ENCODE peak calls at places on chromosomes 11 and 22, in five cellular contexts. One of them, this sample, is unnamed.

GRCh38 chr11:120590472-120590871 is 78.9 kb downstream of the GRIK4 start:
- DNase-seq in GM12891: no peak
- DNase-seq in heart left ventricle: no peak
- DNase-seq in NB4: no peak
- DNase-seq in right lobe of liver: no peak
- DNase-seq in this sample: no peak

GRCh38 chr22:27709919-27710452 is 91.6 kb downstream of the MN1 start:
- DNase-seq in NB4: no peak
- DNase-seq in right lobe of liver: no peak
- DNase-seq in GM12891: no peak
- DNase-seq in heart left ventricle: no peak
- DNase-seq in this sample: no peak

GRCh38 chr11:111441443-111441842 is 62.4 kb upstream of the POU2AF1 start:
- DNase-seq in heart left ventricle: no peak
- DNase-seq in NB4: no peak
- DNase-seq in GM12891: no peak
- DNase-seq in right lobe of liver: no peak
- DNase-seq in this sample: no peak

GRCh38 chr11:118757881-118758399 is 33.0 kb downstream of the DDX6 start:
- DNase-seq in heart left ventricle: no peak
- DNase-seq in right lobe of liver: no peak
- DNase-seq in NB4: no peak
- DNase-seq in GM12891: no peak
- DNase-seq in this sample: no peak

GRCh38 chr11:57493507-57494503 is 21.7 kb downstream of the SLC43A1 start:
- DNase-seq in right lobe of liver: peak
- DNase-seq in heart left ventricle: peak
- DNase-seq in NB4: peak
- DNase-seq in GM12891: peak
- DNase-seq in this sample: peak

GRCh38 chr11:115930886-115931537 is 426.8 kb upstream of the CADM1 start:
- DNase-seq in GM12891: no peak
- DNase-seq in heart left ventricle: no peak
- DNase-seq in NB4: no peak
- DNase-seq in right lobe of liver: no peak
- DNase-seq in this sample: no peak

GRCh38 chr11:116693206-116694016 is 79.4 kb downstream of the BUD13 start:
- DNase-seq in GM12891: no peak
- DNase-seq in heart left ventricle: no peak
- DNase-seq in NB4: no peak
- DNase-seq in right lobe of liver: no peak
- DNase-seq in this sample: no peak

GRCh38 chr22:45612451-45612901 is 59.2 kb upstream of the ATXN10 start:
- DNase-seq in heart left ventricle: peak
- DNase-seq in right lobe of liver: peak
- DNase-seq in NB4: peak
- DNase-seq in GM12891: no peak
- DNase-seq in this sample: no peak

GRCh38 chr11:92269841-92270240 is 45.2 kb downstream of the FAT3 start:
- DNase-seq in NB4: no peak
- DNase-seq in GM12891: no peak
- DNase-seq in heart left ventricle: no peak
- DNase-seq in right lobe of liver: no peak
- DNase-seq in this sample: no peak

GRCh38 chr11:126502982-126503381 is 147.5 kb downstream of the ST3GAL4 start:
- DNase-seq in NB4: no peak
- DNase-seq in heart left ventricle: no peak
- DNase-seq in right lobe of liver: no peak
- DNase-seq in GM12891: no peak
- DNase-seq in this sample: no peak

GRCh38 chr11:36349345-36350136 is 53.5 kb downstream of the PRR5L start:
- DNase-seq in GM12891: no peak
- DNase-seq in heart left ventricle: peak
- DNase-seq in right lobe of liver: no peak
- DNase-seq in NB4: no peak
- DNase-seq in this sample: no peak

GRCh38 chr22:39316440-39317083 is 2.9 kb downstream of the RPL3 start:
- DNase-seq in heart left ventricle: peak
- DNase-seq in right lobe of liver: peak
- DNase-seq in GM12891: no peak
- DNase-seq in NB4: peak
- DNase-seq in this sample: no peak

GRCh38 chr11:269146-269890 is 8.9 kb upstream of the NLRP6 start:
- DNase-seq in heart left ventricle: no peak
- DNase-seq in NB4: peak
- DNase-seq in right lobe of liver: no peak
- DNase-seq in GM12891: no peak
- DNase-seq in this sample: no peak

GRCh38 chr11:85946221-85946620 is 91.0 kb downstream of the CCDC83 start:
- DNase-seq in heart left ventricle: no peak
- DNase-seq in GM12891: no peak
- DNase-seq in NB4: no peak
- DNase-seq in right lobe of liver: no peak
- DNase-seq in this sample: no peak

GRCh38 chr22:40238425-40239344 is 61.0 kb downstream of the TNRC6B start:
- DNase-seq in NB4: no peak
- DNase-seq in right lobe of liver: no peak
- DNase-seq in GM12891: no peak
- DNase-seq in heart left ventricle: no peak
- DNase-seq in this sample: no peak

DNA sequence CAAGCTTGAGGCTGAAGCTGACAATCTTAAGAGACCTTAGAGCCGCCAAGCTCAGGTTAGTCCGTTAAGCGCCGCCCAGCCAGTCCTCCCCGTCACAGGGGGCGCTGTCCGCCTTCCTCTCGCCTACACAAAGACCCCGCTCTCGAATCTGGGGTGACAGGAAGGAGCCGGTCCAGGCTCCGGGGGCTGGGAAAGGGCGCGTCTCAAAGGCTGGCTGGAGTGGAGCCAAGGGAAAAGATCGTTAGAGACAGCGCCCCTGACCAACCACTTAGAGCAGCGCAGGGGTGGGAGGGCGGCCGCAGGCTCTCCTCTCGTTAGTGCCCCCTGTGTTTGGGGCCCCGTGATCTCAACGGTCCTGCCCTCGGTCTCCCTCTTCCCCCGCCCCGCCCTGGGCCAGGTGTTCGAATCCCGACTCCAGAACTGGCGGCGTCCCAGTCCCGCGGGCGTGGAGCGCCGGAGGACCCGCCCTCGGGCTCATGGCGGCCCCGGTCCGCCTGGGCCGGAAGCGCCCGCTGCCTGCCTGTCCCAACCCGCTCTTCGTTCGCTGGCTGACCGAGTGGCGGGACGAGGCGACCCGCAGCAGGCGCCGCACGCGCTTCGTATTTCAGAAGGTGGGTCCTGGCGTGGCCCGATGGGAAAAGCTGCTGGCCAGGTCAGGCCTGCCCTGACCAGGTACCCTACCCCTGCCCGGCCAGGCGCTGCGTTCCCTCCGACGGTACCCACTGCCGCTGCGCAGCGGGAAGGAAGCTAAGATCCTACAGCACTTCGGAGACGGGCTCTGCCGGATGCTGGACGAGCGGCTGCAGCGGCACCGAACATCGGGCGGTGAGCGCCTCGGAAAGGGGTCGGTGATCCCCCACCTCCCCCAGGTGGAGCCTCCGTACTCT is at the start of gene MUS81:
- DNase-seq in heart left ventricle: peak
- DNase-seq in right lobe of liver: peak
- DNase-seq in GM12891: peak
- DNase-seq in NB4: peak
- DNase-seq in this sample: peak
- TF ChIP-seq POLR2A in heart left ventricle: peak
- TF ChIP-seq POLR2A in right lobe of liver: peak
- TF ChIP-seq POLR2A in GM12891: no peak
- TF ChIP-seq POLR2A in NB4: peak
- TF ChIP-seq POLR2A in this sample: peak

GRCh38 chr22:37568448-37569008 is 8.2 kb downstream of the CDC42EP1 start:
- DNase-seq in right lobe of liver: no peak
- DNase-seq in GM12891: no peak
- DNase-seq in heart left ventricle: no peak
- DNase-seq in NB4: no peak
- DNase-seq in this sample: no peak

GRCh38 chr22:37571258-37571991 is 8.5 kb downstream of the LGALS2 start:
- DNase-seq in NB4: peak
- DNase-seq in heart left ventricle: no peak
- DNase-seq in right lobe of liver: no peak
- DNase-seq in GM12891: no peak
- DNase-seq in this sample: no peak

GRCh38 chr22:37569009-37569920 is 9.0 kb downstream of the CDC42EP1 start:
- DNase-seq in right lobe of liver: peak
- DNase-seq in NB4: no peak
- DNase-seq in heart left ventricle: no peak
- DNase-seq in GM12891: no peak
- DNase-seq in this sample: no peak

GRCh38 chr22:37570661-37570976 is 9.3 kb downstream of the LGALS2 start:
- DNase-seq in right lobe of liver: no peak
- DNase-seq in heart left ventricle: no peak
- DNase-seq in GM12891: no peak
- DNase-seq in NB4: no peak
- DNase-seq in this sample: no peak

GRCh38 chr22:37569921-37570660 is 9.8 kb downstream of the LGALS2 start:
- DNase-seq in right lobe of liver: peak
- DNase-seq in heart left ventricle: no peak
- DNase-seq in NB4: no peak
- DNase-seq in GM12891: no peak
- DNase-seq in this sample: no peak
- TF ChIP-seq POLR2A in right lobe of liver: peak
- TF ChIP-seq POLR2A in heart left ventricle: no peak
- TF ChIP-seq POLR2A in NB4: no peak
- TF ChIP-seq POLR2A in GM12891: no peak
- TF ChIP-seq POLR2A in this sample: no peak

GRCh38 chr11:110106713-110107274 is 13.6 kb downstream of the ZC3H12C start:
- DNase-seq in NB4: no peak
- DNase-seq in heart left ventricle: no peak
- DNase-seq in right lobe of liver: no peak
- DNase-seq in GM12891: no peak
- DNase-seq in this sample: no peak

GRCh38 chr11:110113507-110113906 is 20.3 kb downstream of the ZC3H12C start:
- DNase-seq in right lobe of liver: no peak
- DNase-seq in heart left ventricle: no peak
- DNase-seq in GM12891: no peak
- DNase-seq in NB4: no peak
- DNase-seq in this sample: no peak

GRCh38 chr11:110112457-110112856 is 19.3 kb downstream of the ZC3H12C start:
- DNase-seq in heart left ventricle: no peak
- DNase-seq in right lobe of liver: no peak
- DNase-seq in GM12891: no peak
- DNase-seq in NB4: no peak
- DNase-seq in this sample: no peak

DNA sequence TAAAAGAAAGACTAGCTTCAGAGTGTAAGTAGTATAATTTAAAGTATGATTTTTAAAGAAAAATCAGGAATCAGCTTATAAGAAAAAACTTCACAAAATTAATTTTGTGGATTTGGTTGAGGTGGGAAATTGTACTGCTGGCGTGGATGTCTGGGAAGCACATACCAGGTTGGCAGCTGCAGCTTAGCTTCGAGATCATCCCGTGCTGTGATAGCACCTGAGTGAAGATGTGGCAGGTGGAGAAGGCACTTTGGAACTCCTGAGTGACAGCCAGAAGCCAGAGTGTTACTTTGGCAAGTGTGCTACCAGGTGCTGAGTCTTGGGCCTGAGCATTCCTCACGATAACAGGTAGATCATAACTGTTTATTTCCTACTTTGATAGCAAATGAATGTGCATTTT is 17.7 kb downstream of the ZC3H12C start:
- DNase-seq in NB4: no peak
- DNase-seq in right lobe of liver: no peak
- DNase-seq in GM12891: no peak
- DNase-seq in heart left ventricle: no peak
- DNase-seq in this sample: no peak
- TF ChIP-seq POLR2A in NB4: no peak
- TF ChIP-seq POLR2A in right lobe of liver: no peak
- TF ChIP-seq POLR2A in GM12891: peak
- TF ChIP-seq POLR2A in heart left ventricle: no peak
- TF ChIP-seq POLR2A in this sample: no peak

GRCh38 chr11:6602096-6602940 is 1.1 kb downstream of the RRP8 start:
- DNase-seq in heart left ventricle: no peak
- DNase-seq in NB4: no peak
- DNase-seq in right lobe of liver: no peak
- DNase-seq in GM12891: no peak
- DNase-seq in this sample: no peak

GRCh38 chr11:6603287-6604080 is at the start of the genes ILK and RRP8:
- DNase-seq in GM12891: peak
- DNase-seq in right lobe of liver: peak
- DNase-seq in NB4: peak
- DNase-seq in heart left ventricle: peak
- DNase-seq in this sample: peak

GRCh38 chr11:6606471-6607189 is 3.1 kb downstream of the ILK start:
- DNase-seq in GM12891: no peak
- DNase-seq in right lobe of liver: peak
- DNase-seq in NB4: peak
- DNase-seq in heart left ventricle: peak
- DNase-seq in this sample: no peak

GRCh38 chr11:6607190-6607635 is 3.6 kb downstream of the ILK start:
- DNase-seq in right lobe of liver: no peak
- DNase-seq in GM12891: no peak
- DNase-seq in NB4: no peak
- DNase-seq in heart left ventricle: no peak
- DNase-seq in this sample: no peak

DNA sequence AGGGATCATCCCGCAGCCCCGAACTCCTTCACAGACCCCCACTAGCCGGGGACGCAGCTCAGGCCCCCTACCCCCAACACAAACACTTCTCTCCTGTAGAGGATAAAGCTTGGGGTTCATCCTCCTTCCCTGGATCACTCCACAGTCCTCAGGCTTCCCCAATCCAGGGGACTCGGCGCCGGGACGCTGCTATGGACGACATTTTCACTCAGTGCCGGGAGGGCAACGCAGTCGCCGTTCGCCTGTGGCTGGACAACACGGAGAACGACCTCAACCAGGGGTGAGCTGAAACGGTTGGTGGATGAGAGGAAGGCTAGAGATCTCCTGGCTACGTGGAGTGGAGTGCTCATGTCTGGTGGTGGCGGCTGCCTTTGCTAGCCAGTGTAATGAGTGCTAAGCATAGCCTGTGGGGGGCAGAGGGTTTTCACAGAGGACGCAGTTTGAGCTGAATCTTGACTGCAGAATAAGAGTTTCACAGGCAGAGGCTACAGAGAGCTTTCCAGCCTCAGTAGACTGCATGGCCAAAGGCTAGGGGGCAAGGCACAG is 580 bp downstream of the ILK start:
- DNase-seq in NB4: peak
- DNase-seq in heart left ventricle: peak
- DNase-seq in GM12891: no peak
- DNase-seq in right lobe of liver: no peak
- DNase-seq in this sample: no peak
- TF ChIP-seq POLR2A in NB4: peak
- TF ChIP-seq POLR2A in heart left ventricle: no peak
- TF ChIP-seq POLR2A in GM12891: no peak
- TF ChIP-seq POLR2A in right lobe of liver: peak
- TF ChIP-seq POLR2A in this sample: peak

DNA sequence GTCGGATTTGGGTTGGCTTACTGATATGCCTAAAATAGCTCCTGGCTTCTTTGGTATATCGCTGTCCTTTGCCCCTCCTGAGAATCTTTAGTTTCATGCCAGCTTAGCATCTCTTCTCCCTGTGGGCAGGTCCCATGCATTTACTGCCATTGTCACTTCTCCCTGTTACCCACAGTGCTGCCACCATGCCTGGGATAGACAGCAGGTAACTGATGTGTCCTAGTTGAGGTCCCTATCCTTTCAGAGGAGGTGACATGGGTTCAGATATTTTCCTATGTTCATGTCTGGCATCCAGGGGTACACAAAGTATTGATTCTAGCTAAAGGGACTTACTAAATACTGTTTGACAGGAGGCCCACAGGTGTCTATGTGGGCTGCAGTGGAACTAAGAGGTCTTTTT is 8.3 kb downstream of the TIMP3 start:
- DNase-seq in right lobe of liver: no peak
- DNase-seq in NB4: no peak
- DNase-seq in GM12891: no peak
- DNase-seq in heart left ventricle: no peak
- DNase-seq in this sample: no peak
- TF ChIP-seq POLR2A in right lobe of liver: no peak
- TF ChIP-seq POLR2A in NB4: no peak
- TF ChIP-seq POLR2A in GM12891: no peak
- TF ChIP-seq POLR2A in heart left ventricle: no peak
- TF ChIP-seq POLR2A in this sample: no peak